ENCODE peak calls at places on chromosome 16, in four cellular contexts. J, A, X and T are unnamed samples.

GRCh38 chr16:77227745-77228144 is 28.5 kb downstream of the SYCE1L start:
- DNase-seq in A (no peak), J (no peak), X (no peak), T (no peak)

GRCh38 chr16:67528870-67529638 is 425 bp downstream of the RIPOR1 start:
- DNase-seq in J (peak), A (no peak), X (no peak), T (peak)

GRCh38 chr16:23650674-23651073 is 9.4 kb downstream of the DCTN5 start:
- DNase-seq in X (no peak), J (no peak), A (no peak), T (peak)

GRCh38 chr16:19884611-19885455 is at the start of gene GPRC5B:
- DNase-seq in J (peak), A (no peak), X (peak), T (peak)

GRCh38 chr16:67164599-67165061 is at the start of gene HSF4:
- DNase-seq in X (peak), A (peak), J (no peak), T (no peak)

GRCh38 chr16:12498077-12498476 is 305.6 kb downstream of the CPPED1 start:
- DNase-seq in A (no peak), J (no peak), X (no peak), T (no peak)

GRCh38 chr16:25729188-25729587 is 37.4 kb downstream of the HS3ST4 start:
- DNase-seq in J (no peak), A (no peak), X (no peak), T (no peak)

GRCh38 chr16:28324887-28325279 is 32.6 kb downstream of the SBK1 start:
- DNase-seq in X (no peak), J (no peak), A (no peak), T (no peak)

GRCh38 chr16:58589311-58589890 is 40.2 kb downstream of the CNOT1 start:
- DNase-seq in X (no peak), A (no peak), J (no peak), T (peak)

GRCh38 chr16:3529175-3529574 is 28.4 kb downstream of the CLUAP1 start:
- DNase-seq in J (no peak), X (no peak), A (no peak), T (no peak)

GRCh38 chr16:5058476-5058875 is 7.3 kb downstream of the C16orf89 start:
- DNase-seq in J (peak), A (peak), X (no peak), T (no peak)

GRCh38 chr16:12819126-12820117 is 15.7 kb upstream of the CPPED1 start:
- DNase-seq in J (peak), A (peak), X (peak), T (peak)

GRCh38 chr16:27828671-27829070 is 234.8 kb downstream of the GSG1L start:
- DNase-seq in J (no peak), X (no peak), A (no peak), T (no peak)

GRCh38 chr16:82263456-82264159 is 93.6 kb upstream of the MPHOSPH6 start:
- DNase-seq in J (peak), X (peak), A (peak), T (peak)

GRCh38 chr16:83886199-83886971 is 12.5 kb upstream of the MLYCD start:
- DNase-seq in J (no peak), X (no peak), A (no peak), T (no peak)

GRCh38 chr16:83887564-83887963 is 11.4 kb upstream of the MLYCD start:
- DNase-seq in X (no peak), J (no peak), A (no peak), T (no peak)

GRCh38 chr16:83887088-83887487 is 11.8 kb upstream of the MLYCD start:
- DNase-seq in X (no peak), J (peak), A (no peak), T (no peak)

GRCh38 chr16:83890359-83890758 is 8.6 kb upstream of the MLYCD start:
- DNase-seq in X (no peak), J (no peak), A (no peak), T (no peak)

GRCh38 chr16:83888672-83889044 is 10.3 kb upstream of the MLYCD start:
- DNase-seq in A (no peak), X (peak), J (no peak), T (no peak)
- TF ChIP-seq MAZ in A (no peak), X (peak), J (no peak), T (no peak)

GRCh38 chr16:75099738-75100615 is 16.6 kb downstream of the LDHD start:
- DNase-seq in X (no peak), J (no peak), A (no peak), T (no peak)
- TF ChIP-seq MAZ in X (no peak), J (no peak), A (no peak), T (no peak)

GRCh38 chr16:30004811-30005242 is 6.0 kb downstream of the DOC2A start:
- DNase-seq in A (no peak), X (no peak), J (no peak), T (no peak)

GRCh38 chr16:30006659-30007377 is 4.0 kb downstream of the DOC2A start:
- DNase-seq in X (no peak), J (no peak), A (no peak), T (no peak)

GRCh38 chr16:30004424-30004776 is 6.4 kb downstream of the DOC2A start:
- DNase-seq in X (no peak), A (no peak), J (no peak), T (no peak)

GRCh38 chr16:30006095-30006473 is 4.7 kb downstream of the DOC2A start:
- DNase-seq in A (no peak), X (no peak), J (no peak), T (no peak)

DNA sequence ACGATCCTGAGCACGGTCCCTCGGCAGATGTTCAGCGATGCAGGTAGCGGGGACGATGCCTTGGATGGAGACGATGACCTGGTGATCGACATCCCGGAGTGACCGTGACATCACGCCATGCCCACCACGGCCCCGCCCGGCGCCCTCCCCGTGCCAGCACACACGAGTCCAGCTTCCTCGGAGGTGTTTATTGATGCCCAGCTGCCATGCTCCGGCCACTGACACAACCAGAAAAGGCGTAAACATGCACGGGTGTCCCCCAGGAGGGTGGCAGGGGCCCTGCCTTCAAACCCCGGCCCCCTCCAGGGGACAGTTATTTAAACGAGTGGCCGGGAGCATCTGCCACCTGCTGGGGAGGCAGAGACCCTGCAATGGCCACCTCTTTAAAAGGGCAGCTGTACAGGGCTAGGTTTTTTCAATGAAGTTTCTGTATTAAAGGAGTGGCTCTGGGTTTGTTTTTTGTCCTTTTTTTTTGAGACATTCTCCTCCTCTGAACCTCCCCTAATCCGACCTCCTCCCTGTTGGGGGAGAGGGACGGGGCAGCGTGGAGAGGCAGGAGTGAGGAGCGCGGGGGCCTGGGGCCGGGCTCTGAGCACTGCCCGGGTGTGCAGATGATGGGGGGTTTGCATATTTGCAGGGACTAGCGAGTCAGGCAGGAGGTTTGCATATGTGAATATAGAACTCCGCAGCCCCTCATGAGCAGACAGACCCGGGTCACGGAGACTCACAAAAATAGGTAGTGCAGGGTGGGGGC is 5.3 kb downstream of the DOC2A start:
- DNase-seq in X (peak), A (peak), J (peak), T (peak)
- TF ChIP-seq MAZ in X (peak), A (no peak), J (peak), T (peak)

GRCh38 chr16:11105038-11105903 is 150.7 kb downstream of the SOCS1 start:
- DNase-seq in A (peak), J (no peak), X (peak), T (peak)
- TF ChIP-seq MAZ in A (no peak), J (no peak), X (peak), T (no peak)

DNA sequence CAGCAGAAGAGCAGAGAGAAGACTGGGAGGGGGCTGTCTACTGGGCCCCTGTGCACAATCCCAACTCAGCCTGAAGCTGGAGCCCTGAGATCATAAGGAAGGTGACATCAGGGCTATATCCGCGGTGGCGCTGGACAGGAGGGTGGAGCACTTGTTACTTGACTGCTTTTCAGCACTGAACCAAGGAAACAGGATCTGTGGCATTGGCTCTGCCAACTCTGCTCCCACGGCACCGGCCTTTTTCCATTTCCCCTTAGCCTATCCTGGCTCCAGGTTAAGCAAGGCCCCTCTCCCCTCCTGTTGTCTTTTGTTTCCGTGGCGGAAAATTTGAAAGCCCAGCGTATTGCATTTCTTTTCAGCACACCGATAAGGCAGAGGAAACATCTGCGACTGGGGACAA is 125.0 kb upstream of the IRX3 start:
- DNase-seq in J (no peak), X (no peak), A (no peak), T (no peak)
- TF ChIP-seq MAZ in J (no peak), X (no peak), A (no peak), T (no peak)

GRCh38 chr16:84451781-84452180 is 52.7 kb downstream of the MEAK7 start:
- DNase-seq in J (no peak), A (no peak), X (no peak), T (no peak)
- TF ChIP-seq MAZ in J (no peak), A (no peak), X (no peak), T (no peak)